ENCODE peak calls at places on chromosome 12, in ten cellular contexts. One of them, this sample, is unnamed.

GRCh38 chr12:90823859-90824258 is 131.1 kb downstream of the CCER1 start:
- DNase-seq in Karpas-422: no peak
- DNase-seq in prostate gland: no peak
- DNase-seq in dorsolateral prefrontal cortex: no peak
- DNase-seq in CD8-positive, alpha-beta memory T cell: no peak
- DNase-seq in CD8-positive, alpha-beta T cell: no peak
- DNase-seq in HCT116: no peak
- DNase-seq in cardiac muscle cell: no peak
- DNase-seq in right atrium auricular region: no peak
- DNase-seq in colonic mucosa: no peak
- DNase-seq in this sample: no peak

GRCh38 chr12:69822205-69822860 is 2.7 kb upstream of the MYRFL start:
- DNase-seq in CD8-positive, alpha-beta memory T cell: no peak
- DNase-seq in HCT116: no peak
- DNase-seq in dorsolateral prefrontal cortex: no peak
- DNase-seq in cardiac muscle cell: no peak
- DNase-seq in CD8-positive, alpha-beta T cell: no peak
- DNase-seq in right atrium auricular region: no peak
- DNase-seq in Karpas-422: no peak
- DNase-seq in colonic mucosa: no peak
- DNase-seq in prostate gland: no peak
- DNase-seq in this sample: no peak

GRCh38 chr12:45363903-45364302 is 148.0 kb downstream of the ANO6 start:
- DNase-seq in HCT116: no peak
- DNase-seq in prostate gland: no peak
- DNase-seq in cardiac muscle cell: no peak
- DNase-seq in dorsolateral prefrontal cortex: no peak
- DNase-seq in CD8-positive, alpha-beta T cell: no peak
- DNase-seq in Karpas-422: no peak
- DNase-seq in colonic mucosa: no peak
- DNase-seq in CD8-positive, alpha-beta memory T cell: no peak
- DNase-seq in right atrium auricular region: no peak
- DNase-seq in this sample: no peak

GRCh38 chr12:76568888-76569551 is 9.4 kb upstream of the OSBPL8 start:
- DNase-seq in right atrium auricular region: no peak
- DNase-seq in CD8-positive, alpha-beta memory T cell: no peak
- DNase-seq in dorsolateral prefrontal cortex: no peak
- DNase-seq in Karpas-422: no peak
- DNase-seq in cardiac muscle cell: no peak
- DNase-seq in colonic mucosa: no peak
- DNase-seq in prostate gland: no peak
- DNase-seq in CD8-positive, alpha-beta T cell: no peak
- DNase-seq in HCT116: no peak
- DNase-seq in this sample: no peak

GRCh38 chr12:6380141-6381121 is 3.5 kb upstream of the LTBR start:
- DNase-seq in Karpas-422: no peak
- DNase-seq in right atrium auricular region: no peak
- DNase-seq in HCT116: no peak
- DNase-seq in dorsolateral prefrontal cortex: no peak
- DNase-seq in CD8-positive, alpha-beta T cell: no peak
- DNase-seq in colonic mucosa: no peak
- DNase-seq in CD8-positive, alpha-beta memory T cell: no peak
- DNase-seq in cardiac muscle cell: no peak
- DNase-seq in prostate gland: no peak
- DNase-seq in this sample: no peak

GRCh38 chr12:50074936-50075807 is 10.0 kb upstream of the SMARCD1 start:
- DNase-seq in Karpas-422: peak; percentile 93
- DNase-seq in right atrium auricular region: peak; percentile 82
- DNase-seq in CD8-positive, alpha-beta T cell: peak; percentile 85
- DNase-seq in prostate gland: peak; percentile 76
- DNase-seq in CD8-positive, alpha-beta memory T cell: peak; percentile 60
- DNase-seq in HCT116: peak; percentile 42
- DNase-seq in cardiac muscle cell: peak; percentile 91
- DNase-seq in dorsolateral prefrontal cortex: peak; percentile 82
- DNase-seq in colonic mucosa: peak; percentile 90
- DNase-seq in this sample: peak; percentile 55

GRCh38 chr12:131871677-131872076 is 22.7 kb upstream of the ULK1 start:
- DNase-seq in cardiac muscle cell: no peak
- DNase-seq in CD8-positive, alpha-beta memory T cell: no peak
- DNase-seq in dorsolateral prefrontal cortex: no peak
- DNase-seq in prostate gland: no peak
- DNase-seq in right atrium auricular region: no peak
- DNase-seq in colonic mucosa: no peak
- DNase-seq in CD8-positive, alpha-beta T cell: no peak
- DNase-seq in Karpas-422: no peak
- DNase-seq in HCT116: no peak
- DNase-seq in this sample: no peak

GRCh38 chr12:67042697-67043131 is 226.4 kb upstream of the CAND1 start:
- DNase-seq in CD8-positive, alpha-beta T cell: no peak
- DNase-seq in right atrium auricular region: no peak
- DNase-seq in colonic mucosa: no peak
- DNase-seq in Karpas-422: no peak
- DNase-seq in prostate gland: no peak
- DNase-seq in dorsolateral prefrontal cortex: no peak
- DNase-seq in HCT116: no peak
- DNase-seq in CD8-positive, alpha-beta memory T cell: no peak
- DNase-seq in cardiac muscle cell: peak; percentile 9
- DNase-seq in this sample: no peak

GRCh38 chr12:95203477-95203843 is 13.8 kb downstream of the FGD6 start:
- DNase-seq in HCT116: no peak
- DNase-seq in CD8-positive, alpha-beta memory T cell: no peak
- DNase-seq in dorsolateral prefrontal cortex: no peak
- DNase-seq in prostate gland: no peak
- DNase-seq in cardiac muscle cell: no peak
- DNase-seq in colonic mucosa: no peak
- DNase-seq in CD8-positive, alpha-beta T cell: no peak
- DNase-seq in right atrium auricular region: no peak
- DNase-seq in Karpas-422: no peak
- DNase-seq in this sample: no peak

GRCh38 chr12:95204141-95204866 is 13.0 kb downstream of the FGD6 start:
- DNase-seq in colonic mucosa: peak; percentile 48
- DNase-seq in dorsolateral prefrontal cortex: no peak
- DNase-seq in right atrium auricular region: peak; percentile 69
- DNase-seq in CD8-positive, alpha-beta memory T cell: no peak
- DNase-seq in CD8-positive, alpha-beta T cell: no peak
- DNase-seq in Karpas-422: no peak
- DNase-seq in prostate gland: peak; percentile 12
- DNase-seq in HCT116: peak; percentile 96
- DNase-seq in cardiac muscle cell: peak; percentile 39
- DNase-seq in this sample: no peak

GRCh38 chr12:95205685-95206084 is 11.6 kb downstream of the FGD6 start:
- DNase-seq in CD8-positive, alpha-beta T cell: no peak
- DNase-seq in HCT116: no peak
- DNase-seq in dorsolateral prefrontal cortex: no peak
- DNase-seq in prostate gland: peak; percentile 16
- DNase-seq in cardiac muscle cell: peak; percentile 32
- DNase-seq in right atrium auricular region: no peak
- DNase-seq in CD8-positive, alpha-beta memory T cell: no peak
- DNase-seq in Karpas-422: no peak
- DNase-seq in colonic mucosa: no peak
- DNase-seq in this sample: peak; percentile 21

GRCh38 chr12:95206916-95207315 is 10.4 kb downstream of the FGD6 start:
- DNase-seq in HCT116: no peak
- DNase-seq in cardiac muscle cell: no peak
- DNase-seq in dorsolateral prefrontal cortex: no peak
- DNase-seq in prostate gland: no peak
- DNase-seq in right atrium auricular region: no peak
- DNase-seq in CD8-positive, alpha-beta T cell: no peak
- DNase-seq in Karpas-422: no peak
- DNase-seq in colonic mucosa: no peak
- DNase-seq in CD8-positive, alpha-beta memory T cell: no peak
- DNase-seq in this sample: no peak

GRCh38 chr12:95205016-95205415 is 12.3 kb downstream of the FGD6 start:
- DNase-seq in dorsolateral prefrontal cortex: no peak
- DNase-seq in CD8-positive, alpha-beta T cell: no peak
- DNase-seq in cardiac muscle cell: no peak
- DNase-seq in prostate gland: no peak
- DNase-seq in colonic mucosa: no peak
- DNase-seq in CD8-positive, alpha-beta memory T cell: no peak
- DNase-seq in HCT116: no peak
- DNase-seq in right atrium auricular region: no peak
- DNase-seq in Karpas-422: no peak
- DNase-seq in this sample: no peak
- H3K27ac ChIP-seq in dorsolateral prefrontal cortex: peak overlapping the region; percentile 78
- H3K27ac ChIP-seq in CD8-positive, alpha-beta T cell: no peak overlapping the region
- H3K27ac ChIP-seq in cardiac muscle cell: peak overlapping the region; percentile 85
- H3K27ac ChIP-seq in prostate gland: peak overlapping the region; percentile 62
- H3K27ac ChIP-seq in colonic mucosa: peak overlapping the region; percentile 30
- H3K27ac ChIP-seq in CD8-positive, alpha-beta memory T cell: peak overlapping the region; percentile 18
- H3K27ac ChIP-seq in HCT116: peak overlapping the region; percentile 94
- H3K27ac ChIP-seq in right atrium auricular region: peak overlapping the region; percentile 73
- H3K27ac ChIP-seq in Karpas-422: peak overlapping the region; percentile 69
- H3K27ac ChIP-seq in this sample: no peak overlapping the region

GRCh38 chr12:39616666-39617065 is 2.9 kb downstream of the ABCD2 start:
- DNase-seq in colonic mucosa: no peak
- DNase-seq in cardiac muscle cell: no peak
- DNase-seq in Karpas-422: no peak
- DNase-seq in CD8-positive, alpha-beta T cell: no peak
- DNase-seq in CD8-positive, alpha-beta memory T cell: no peak
- DNase-seq in HCT116: no peak
- DNase-seq in prostate gland: no peak
- DNase-seq in dorsolateral prefrontal cortex: no peak
- DNase-seq in right atrium auricular region: no peak
- DNase-seq in this sample: no peak

GRCh38 chr12:39616251-39616650 is 3.4 kb downstream of the ABCD2 start:
- DNase-seq in right atrium auricular region: no peak
- DNase-seq in colonic mucosa: no peak
- DNase-seq in CD8-positive, alpha-beta memory T cell: no peak
- DNase-seq in prostate gland: no peak
- DNase-seq in CD8-positive, alpha-beta T cell: no peak
- DNase-seq in Karpas-422: no peak
- DNase-seq in dorsolateral prefrontal cortex: no peak
- DNase-seq in HCT116: no peak
- DNase-seq in cardiac muscle cell: no peak
- DNase-seq in this sample: no peak

GRCh38 chr12:39619316-39619659 is 315 bp downstream of the ABCD2 start:
- DNase-seq in HCT116: no peak
- DNase-seq in CD8-positive, alpha-beta memory T cell: no peak
- DNase-seq in dorsolateral prefrontal cortex: no peak
- DNase-seq in colonic mucosa: no peak
- DNase-seq in CD8-positive, alpha-beta T cell: no peak
- DNase-seq in Karpas-422: no peak
- DNase-seq in prostate gland: no peak
- DNase-seq in right atrium auricular region: no peak
- DNase-seq in cardiac muscle cell: no peak
- DNase-seq in this sample: peak; percentile 38

GRCh38 chr12:39618701-39619100 is 902 bp downstream of the ABCD2 start:
- DNase-seq in dorsolateral prefrontal cortex: no peak
- DNase-seq in cardiac muscle cell: no peak
- DNase-seq in right atrium auricular region: no peak
- DNase-seq in colonic mucosa: no peak
- DNase-seq in Karpas-422: no peak
- DNase-seq in CD8-positive, alpha-beta memory T cell: no peak
- DNase-seq in prostate gland: no peak
- DNase-seq in CD8-positive, alpha-beta T cell: no peak
- DNase-seq in HCT116: no peak
- DNase-seq in this sample: no peak

DNA sequence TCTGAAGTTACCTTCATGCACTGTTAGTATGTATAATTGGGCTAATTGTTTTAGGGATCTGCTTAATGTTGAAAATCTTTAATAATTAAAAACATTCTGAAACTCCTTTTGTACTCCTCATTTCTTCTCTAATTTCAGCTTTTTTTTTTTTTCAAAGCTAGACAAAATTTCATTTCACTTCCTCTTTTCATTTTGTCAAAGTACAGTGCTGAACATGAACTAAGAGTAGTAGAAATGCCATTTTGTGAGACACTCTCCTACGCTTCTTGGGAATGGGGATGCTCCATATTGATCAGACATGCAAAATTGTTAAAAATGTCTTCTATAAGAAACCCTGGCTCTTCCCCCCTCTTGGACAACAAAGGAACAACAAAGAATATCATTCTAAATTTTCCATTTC is 1.7 kb downstream of the ABCD2 start:
- DNase-seq in right atrium auricular region: no peak
- DNase-seq in prostate gland: no peak
- DNase-seq in HCT116: no peak
- DNase-seq in Karpas-422: peak; percentile 57
- DNase-seq in dorsolateral prefrontal cortex: no peak
- DNase-seq in colonic mucosa: no peak
- DNase-seq in cardiac muscle cell: no peak
- DNase-seq in CD8-positive, alpha-beta memory T cell: no peak
- DNase-seq in CD8-positive, alpha-beta T cell: no peak
- DNase-seq in this sample: no peak
- H3K27ac ChIP-seq in right atrium auricular region: peak overlapping the region; percentile 92
- H3K27ac ChIP-seq in prostate gland: no peak overlapping the region
- H3K27ac ChIP-seq in HCT116: no peak overlapping the region
- H3K27ac ChIP-seq in Karpas-422: no peak overlapping the region
- H3K27ac ChIP-seq in dorsolateral prefrontal cortex: no peak overlapping the region
- H3K27ac ChIP-seq in colonic mucosa: no peak overlapping the region
- H3K27ac ChIP-seq in cardiac muscle cell: no peak overlapping the region
- H3K27ac ChIP-seq in CD8-positive, alpha-beta memory T cell: no peak overlapping the region
- H3K27ac ChIP-seq in CD8-positive, alpha-beta T cell: peak overlapping the region; percentile 71
- H3K27ac ChIP-seq in this sample: no peak overlapping the region

GRCh38 chr12:128844031-128844635 is 9.1 kb upstream of the GLT1D1 start:
- DNase-seq in Karpas-422: no peak
- DNase-seq in HCT116: no peak
- DNase-seq in colonic mucosa: no peak
- DNase-seq in right atrium auricular region: no peak
- DNase-seq in CD8-positive, alpha-beta T cell: no peak
- DNase-seq in cardiac muscle cell: no peak
- DNase-seq in prostate gland: no peak
- DNase-seq in dorsolateral prefrontal cortex: no peak
- DNase-seq in CD8-positive, alpha-beta memory T cell: no peak
- DNase-seq in this sample: no peak
- H3K27ac ChIP-seq in Karpas-422: no peak overlapping the region
- H3K27ac ChIP-seq in HCT116: no peak overlapping the region
- H3K27ac ChIP-seq in colonic mucosa: no peak overlapping the region
- H3K27ac ChIP-seq in right atrium auricular region: no peak overlapping the region
- H3K27ac ChIP-seq in CD8-positive, alpha-beta T cell: no peak overlapping the region
- H3K27ac ChIP-seq in cardiac muscle cell: no peak overlapping the region
- H3K27ac ChIP-seq in prostate gland: no peak overlapping the region
- H3K27ac ChIP-seq in dorsolateral prefrontal cortex: no peak overlapping the region
- H3K27ac ChIP-seq in CD8-positive, alpha-beta memory T cell: no peak overlapping the region
- H3K27ac ChIP-seq in this sample: no peak overlapping the region

GRCh38 chr12:130829391-130830245 is 9.4 kb downstream of the STX2 start:
- DNase-seq in dorsolateral prefrontal cortex: no peak
- DNase-seq in CD8-positive, alpha-beta memory T cell: no peak
- DNase-seq in right atrium auricular region: no peak
- DNase-seq in CD8-positive, alpha-beta T cell: no peak
- DNase-seq in HCT116: no peak
- DNase-seq in cardiac muscle cell: no peak
- DNase-seq in prostate gland: no peak
- DNase-seq in Karpas-422: no peak
- DNase-seq in colonic mucosa: no peak
- DNase-seq in this sample: no peak

GRCh38 chr12:130825771-130826150 is 13.3 kb downstream of the STX2 start:
- DNase-seq in CD8-positive, alpha-beta memory T cell: no peak
- DNase-seq in CD8-positive, alpha-beta T cell: no peak
- DNase-seq in Karpas-422: no peak
- DNase-seq in colonic mucosa: no peak
- DNase-seq in right atrium auricular region: no peak
- DNase-seq in dorsolateral prefrontal cortex: no peak
- DNase-seq in cardiac muscle cell: no peak
- DNase-seq in prostate gland: no peak
- DNase-seq in HCT116: no peak
- DNase-seq in this sample: no peak

GRCh38 chr12:130828895-130829294 is 10.2 kb downstream of the STX2 start:
- DNase-seq in colonic mucosa: no peak
- DNase-seq in CD8-positive, alpha-beta memory T cell: no peak
- DNase-seq in prostate gland: no peak
- DNase-seq in cardiac muscle cell: no peak
- DNase-seq in right atrium auricular region: no peak
- DNase-seq in HCT116: no peak
- DNase-seq in Karpas-422: no peak
- DNase-seq in dorsolateral prefrontal cortex: no peak
- DNase-seq in CD8-positive, alpha-beta T cell: no peak
- DNase-seq in this sample: no peak

GRCh38 chr12:130827432-130827831 is 11.6 kb downstream of the STX2 start:
- DNase-seq in CD8-positive, alpha-beta T cell: no peak
- DNase-seq in colonic mucosa: no peak
- DNase-seq in CD8-positive, alpha-beta memory T cell: no peak
- DNase-seq in HCT116: no peak
- DNase-seq in dorsolateral prefrontal cortex: no peak
- DNase-seq in prostate gland: no peak
- DNase-seq in cardiac muscle cell: no peak
- DNase-seq in right atrium auricular region: no peak
- DNase-seq in Karpas-422: no peak
- DNase-seq in this sample: no peak

GRCh38 chr12:130826151-130826801 is 12.8 kb downstream of the STX2 start:
- DNase-seq in cardiac muscle cell: peak; percentile 28
- DNase-seq in prostate gland: no peak
- DNase-seq in Karpas-422: peak; percentile 79
- DNase-seq in colonic mucosa: peak; percentile 38
- DNase-seq in dorsolateral prefrontal cortex: no peak
- DNase-seq in CD8-positive, alpha-beta memory T cell: peak; percentile 67
- DNase-seq in right atrium auricular region: no peak
- DNase-seq in HCT116: no peak
- DNase-seq in CD8-positive, alpha-beta T cell: peak; percentile 86
- DNase-seq in this sample: no peak
- H3K27ac ChIP-seq in cardiac muscle cell: no peak overlapping the region
- H3K27ac ChIP-seq in prostate gland: no peak overlapping the region
- H3K27ac ChIP-seq in Karpas-422: no peak overlapping the region
- H3K27ac ChIP-seq in colonic mucosa: no peak overlapping the region
- H3K27ac ChIP-seq in dorsolateral prefrontal cortex: no peak overlapping the region
- H3K27ac ChIP-seq in CD8-positive, alpha-beta memory T cell: no peak overlapping the region
- H3K27ac ChIP-seq in right atrium auricular region: no peak overlapping the region
- H3K27ac ChIP-seq in HCT116: no peak overlapping the region
- H3K27ac ChIP-seq in CD8-positive, alpha-beta T cell: no peak overlapping the region
- H3K27ac ChIP-seq in this sample: no peak overlapping the region

This sample was measured in substantia nigra.